ENCODE peak calls at places on chromosomes 3 and 15, in nine cellular contexts. U is EL, Z is mesothelial cell of epicardium, K is HCT116, X is NCI-H1417 treated with DMSO at 0.1 percent for 48 hours, O is NCI-H1092, Q is NCI-H345, L is amniotic epithelial cell, D is progenitor cell of endocrine pancreas. B is an unnamed sample.

GRCh38 chr3:52087728-52088127 is 31.4 kb upstream of the DUSP7 start:
- DNase-seq in K (no peak), Z (no peak), O (no peak), Q (no peak), D (no peak), U (no peak), X (no peak), L (no peak), B (no peak)

GRCh38 chr3:177742273-177742672 is 545.0 kb upstream of the TBL1XR1 start:
- DNase-seq in O (no peak), U (no peak), Z (no peak), L (no peak), X (no peak), K (no peak), Q (no peak), D (no peak), B (no peak)

GRCh38 chr3:21109056-21109455 is 642.0 kb downstream of the ZNF385D start:
- DNase-seq in X (no peak), L (no peak), K (no peak), U (no peak), Q (no peak), O (no peak), D (no peak), Z (no peak), B (no peak)

GRCh38 chr3:169562988-169563774 is 100.3 kb downstream of the MECOM start:
- DNase-seq in D (no peak), K (no peak), O (peak), Z (no peak), X (no peak), Q (no peak), L (no peak), U (no peak), B (peak)

GRCh38 chr15:27826411-27826810 is 272.7 kb downstream of the OCA2 start:
- DNase-seq in Z (no peak), D (no peak), K (no peak), X (no peak), O (no peak), Q (no peak), L (no peak), U (no peak), B (no peak)

GRCh38 chr3:141561426-141562034 is 74.7 kb downstream of the RASA2 start:
- DNase-seq in L (peak), K (peak), Z (no peak), D (peak), X (no peak), U (peak), O (no peak), Q (peak), B (peak)

GRCh38 chr3:113329757-113330156 is 111.5 kb downstream of the CFAP44 start:
- DNase-seq in Z (no peak), K (no peak), L (no peak), U (no peak), D (no peak), O (no peak), X (no peak), Q (no peak), B (no peak)

GRCh38 chr3:10594915-10595314 is 89.5 kb upstream of the ATP2B2 start:
- DNase-seq in Z (peak), Q (no peak), D (peak), O (no peak), K (peak), U (peak), L (peak), X (no peak), B (peak)

GRCh38 chr3:9862391-9863235 is 17.4 kb downstream of the CIDEC start:
- DNase-seq in D (peak), L (peak), U (peak), Q (no peak), O (no peak), K (no peak), X (no peak), Z (peak), B (no peak)

GRCh38 chr3:72350761-72351505 is 497.3 kb downstream of the SHQ1 start:
- DNase-seq in X (no peak), Q (no peak), U (no peak), Z (no peak), K (no peak), D (no peak), L (no peak), O (no peak), B (no peak)

GRCh38 chr15:68276668-68277067 is 877 bp upstream of the FEM1B start:
- DNase-seq in K (no peak), U (no peak), O (no peak), D (no peak), L (no peak), Q (no peak), X (peak), Z (no peak), B (no peak)

GRCh38 chr3:134359121-134360010 is 14.9 kb downstream of the AMOTL2 start:
- DNase-seq in X (no peak), D (no peak), L (no peak), U (no peak), Z (no peak), K (no peak), O (no peak), Q (no peak), B (no peak)

GRCh38 chr15:93955197-93955596 is 276.2 kb upstream of the MCTP2 start:
- DNase-seq in O (no peak), K (no peak), D (no peak), L (no peak), X (peak), Z (no peak), U (no peak), Q (no peak), B (peak)

GRCh38 chr15:76169013-76169412 is 109.2 kb downstream of the TMEM266 start:
- DNase-seq in O (no peak), L (peak), U (peak), D (no peak), Z (no peak), K (no peak), Q (no peak), X (no peak), B (peak)

GRCh38 chr3:150691414-150692040 is 12.2 kb downstream of the ERICH6 start:
- DNase-seq in L (no peak), U (no peak), K (peak), O (no peak), Z (no peak), X (no peak), D (no peak), Q (no peak), B (no peak)